ENCODE peak calls at places on chromosomes 13 and 19, in eight cellular contexts. X is lung; F is heart right ventricle; K is IMR-90; G is spleen; P is upper lobe of left lung; V is CD8-positive, alpha-beta T cell; L is mammary epithelial cell. U is an unnamed sample.

GRCh38 chr19:18733196-18733647 is 49.7 kb downstream of the CRTC1 start:
- DNase-seq in V (no peak), K (peak; percentile 93), P (no peak), G (no peak), F (peak; percentile 58), X (no peak), L (no peak), U (no peak)

GRCh38 chr19:34482380-34483250 is 1.1 kb downstream of the WTIP start:
- DNase-seq in L (peak; percentile 47), P (peak; percentile 89), V (no peak), G (no peak), F (peak; percentile 40), X (no peak), K (peak; percentile 37), U (no peak)

GRCh38 chr19:37468961-37469777 is at the start of gene ZNF570:
- DNase-seq in L (peak; percentile 86), P (peak; percentile 95), X (peak; percentile 89), G (peak; percentile 97), K (peak; percentile 84), V (peak; percentile 76), F (peak; percentile 91), U (peak; percentile 93)

GRCh38 chr19:41324231-41324702 is 14.3 kb downstream of the CCDC97 start:
- DNase-seq in G (no peak), L (no peak), X (no peak), K (no peak), V (no peak), F (no peak), P (no peak), U (no peak)

GRCh38 chr19:30214651-30215051 is 157.5 kb upstream of the ZNF536 start:
- DNase-seq in X (no peak), P (no peak), L (no peak), V (no peak), F (no peak), G (no peak), K (no peak), U (no peak)

GRCh38 chr19:16320987-16321386 is 3.6 kb upstream of the KLF2 start:
- DNase-seq in G (no peak), P (no peak), L (no peak), X (no peak), K (no peak), F (no peak), V (no peak), U (no peak)

GRCh38 chr19:13441810-13442512 is 64.3 kb downstream of the CACNA1A start:
- DNase-seq in V (peak; percentile 12), X (no peak), K (peak; percentile 51), F (peak; percentile 25), G (no peak), L (peak; percentile 21), P (no peak), U (peak; percentile 15)

GRCh38 chr19:10625003-10625761 is at the start of gene SLC44A2:
- DNase-seq in V (no peak), L (peak; percentile 77), F (peak; percentile 84), X (peak; percentile 85), G (peak; percentile 83), K (peak; percentile 35), P (peak; percentile 96), U (no peak)

GRCh38 chr19:57210381-57210780 is 19.1 kb downstream of the ZNF264 start:
- DNase-seq in X (no peak), K (no peak), F (no peak), P (no peak), V (no peak), L (no peak), G (no peak), U (no peak)

GRCh38 chr13:102401305-102401704 is 543 bp downstream of the FGF14 start:
- DNase-seq in F (no peak), P (no peak), G (no peak), V (no peak), K (no peak), X (no peak), L (peak; percentile 1), U (no peak)

GRCh38 chr13:27211771-27212364 is 39.5 kb upstream of the RPL21 start:
- DNase-seq in F (no peak), K (peak; percentile 86), V (no peak), X (no peak), G (no peak), P (peak; percentile 58), L (peak; percentile 58), U (no peak)

GRCh38 chr19:29681422-29682235 is 16.4 kb downstream of the PLEKHF1 start:
- DNase-seq in P (peak; percentile 74), G (peak; percentile 74), F (no peak), L (no peak), K (no peak), X (no peak), V (no peak), U (no peak)

DNA sequence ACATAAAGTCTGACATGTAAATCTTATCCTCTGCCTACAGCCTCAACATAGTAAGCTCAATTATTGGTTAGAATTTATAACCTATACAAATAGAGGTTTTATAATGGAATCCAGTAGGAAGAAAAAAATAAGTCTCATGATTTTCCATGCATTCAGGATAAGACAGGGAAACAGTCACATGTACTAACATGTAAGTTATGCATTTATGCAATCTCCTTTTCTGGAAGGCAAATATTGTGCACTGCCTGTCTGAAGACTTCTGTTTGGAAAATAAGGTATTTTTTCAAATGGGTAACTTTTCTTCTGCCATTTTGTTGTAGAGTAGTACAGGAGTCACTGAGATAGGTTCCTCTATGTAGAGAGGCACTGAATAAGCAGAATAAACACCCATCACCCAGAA is 92.7 kb downstream of the NALCN start:
- DNase-seq in G (no peak), K (no peak), F (no peak), X (no peak), P (no peak), L (no peak), V (no peak), U (no peak)
- H3K36me3 ChIP-seq in G (no peaks in the 10 kb centered on the region), K (no peaks in the 10 kb centered on the region), F (no peaks in the 10 kb centered on the region), X (no peaks in the 10 kb centered on the region), P (no peaks in the 10 kb centered on the region), L (no peaks in the 10 kb centered on the region), V (no peaks in the 10 kb centered on the region), U (no peaks in the 10 kb centered on the region)

DNA sequence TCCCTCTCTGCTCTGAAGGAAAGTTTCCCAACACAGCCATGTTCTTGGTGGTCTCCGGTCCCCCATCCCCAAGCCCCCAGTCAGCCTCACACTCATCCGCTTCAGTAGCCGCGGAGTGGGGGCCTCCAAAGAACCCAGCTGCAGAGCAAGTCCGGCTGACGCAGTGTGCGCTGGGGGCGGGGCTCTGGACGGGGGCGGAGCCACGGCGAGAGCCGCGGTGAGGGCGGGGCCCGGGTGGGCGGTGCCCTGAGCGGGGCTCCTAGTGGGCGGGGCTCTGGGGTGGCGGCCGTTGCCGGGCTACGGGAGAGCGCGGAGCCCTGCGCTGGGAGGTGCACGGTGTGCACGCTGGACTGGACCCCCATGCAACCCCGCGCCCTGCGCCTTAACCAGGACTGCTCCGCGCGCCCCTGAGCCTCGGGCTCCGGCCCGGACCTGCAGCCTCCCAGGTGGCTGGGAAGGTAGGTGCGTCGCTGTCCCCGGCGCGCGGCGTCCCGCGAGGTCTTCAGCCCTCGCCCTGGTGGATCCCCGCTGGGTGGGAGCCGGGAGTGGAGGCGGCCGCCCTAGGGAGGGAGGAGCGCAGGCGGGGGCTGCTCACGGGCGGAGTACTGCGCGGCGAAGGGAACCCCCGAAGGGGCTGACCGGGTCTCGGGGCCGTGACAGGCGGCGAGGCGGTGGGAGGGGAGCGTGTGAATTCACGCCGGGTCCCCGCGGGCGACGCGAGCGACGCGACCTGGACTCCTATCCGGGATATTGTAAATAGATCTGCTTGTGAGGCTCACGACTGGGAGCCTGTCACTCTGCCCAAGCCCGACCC is 9.1 kb downstream of the TNFRSF19 start:
- DNase-seq in V (peak; percentile 87), F (peak; percentile 95), G (peak; percentile 99), L (peak; percentile 82), P (peak; percentile 99), X (peak; percentile 93), K (peak; percentile 87), U (peak; percentile 91)
- TF ChIP-seq CTCF in V (no peak), F (no peak), G (no peak), L (no peak), P (no peak), X (no peak), K (no peak), U (no peak)

GRCh38 chr19:49950590-49950948 is 10.4 kb downstream of the SIGLEC11 start:
- DNase-seq in L (no peak), G (peak; percentile 30), P (no peak), F (no peak), X (no peak), V (no peak), K (no peak), U (no peak)
- H3K4me3 ChIP-seq in L (no peak overlapping the region), G (no peak overlapping the region), P (no peak overlapping the region), F (no peak overlapping the region), X (no peak overlapping the region), V (no peak overlapping the region), K (no peak overlapping the region), U (no peak overlapping the region)

DNA sequence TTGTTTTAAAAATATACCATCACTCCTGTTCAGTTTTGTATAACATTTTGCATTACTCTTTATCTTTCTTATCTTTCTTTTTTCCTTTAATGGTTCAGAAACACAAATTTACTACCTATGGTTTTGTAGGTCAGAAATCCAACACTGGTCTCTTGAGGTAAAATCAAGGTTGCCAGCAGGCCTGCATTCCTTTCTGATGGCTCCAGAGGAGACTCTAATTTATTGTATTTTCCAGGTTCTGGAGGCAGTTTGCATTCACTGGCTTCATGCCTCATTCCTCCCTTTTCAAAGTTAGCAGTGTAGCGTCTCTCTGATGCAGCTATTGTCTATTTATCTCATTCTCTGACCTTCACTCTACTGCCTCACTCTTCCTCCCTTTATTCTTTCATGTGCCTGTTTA is 767.4 kb downstream of the SLITRK6 start:
- DNase-seq in X (no peak), K (no peak), G (no peak), P (no peak), V (no peak), F (no peak), L (no peak), U (no peak)
- H3K36me3 ChIP-seq in X (no peaks in the 10 kb centered on the region), K (no peaks in the 10 kb centered on the region), G (no peaks in the 10 kb centered on the region), P (no peaks in the 10 kb centered on the region), V (no peaks in the 10 kb centered on the region), F (no peaks in the 10 kb centered on the region), L (no peaks in the 10 kb centered on the region), U (no peaks in the 10 kb centered on the region)